ENCODE peak calls at places on chromosomes 12 and 14, in ten cellular contexts. M, Q, R, H, A, Y, Z, J, F and I are unnamed samples.

GRCh38 chr12:125187780-125188741 is 122.8 kb downstream of the AACS start:
- DNase-seq in M (no peak), Q (no peak), R (no peak), H (no peak), A (no peak), Y (no peak), Z (no peak), J (no peak), F (peak), I (no peak)

GRCh38 chr12:34346372-34347034 is 324.2 kb downstream of the ALG10 start:
- DNase-seq in M (no peak), Q (no peak), R (no peak), H (no peak), A (no peak), Y (no peak), Z (no peak), J (no peak), F (no peak), I (no peak)

GRCh38 chr14:67461341-67461985 is 27.1 kb downstream of the TMEM229B start:
- DNase-seq in M (no peak), Q (peak), R (no peak), H (peak), A (peak), Y (no peak), Z (no peak), J (no peak), F (no peak), I (no peak)

GRCh38 chr12:119259483-119259882 is 75.0 kb upstream of the CCDC60 start:
- DNase-seq in M (no peak), Q (no peak), R (peak), H (no peak), A (no peak), Y (no peak), Z (no peak), J (no peak), F (no peak), I (no peak)

GRCh38 chr12:45409966-45410365 is 194.1 kb downstream of the ANO6 start:
- DNase-seq in M (peak), Q (peak), R (no peak), H (peak), A (peak), Y (no peak), Z (no peak), J (no peak), F (no peak), I (no peak)

GRCh38 chr12:67305544-67305943 is 36.4 kb downstream of the CAND1 start:
- DNase-seq in M (no peak), Q (no peak), R (no peak), H (no peak), A (no peak), Y (no peak), Z (no peak), J (no peak), F (no peak), I (no peak)

GRCh38 chr12:54006700-54007220 is 2.0 kb upstream of the HOXC8 start:
- DNase-seq in M (no peak), Q (no peak), R (no peak), H (peak), A (no peak), Y (no peak), Z (no peak), J (no peak), F (no peak), I (no peak)

GRCh38 chr12:52004042-52004648 is 2.6 kb upstream of the TAMALIN start:
- DNase-seq in M (no peak), Q (no peak), R (peak), H (peak), A (peak), Y (no peak), Z (peak), J (no peak), F (peak), I (peak)

GRCh38 chr14:59126714-59127436 is 61.6 kb upstream of the DAAM1 start:
- DNase-seq in M (no peak), Q (peak), R (peak), H (peak), A (peak), Y (no peak), Z (peak), J (peak), F (no peak), I (peak)

GRCh38 chr12:128914908-128915563 is 61.8 kb downstream of the GLT1D1 start:
- DNase-seq in M (no peak), Q (no peak), R (peak), H (no peak), A (no peak), Y (no peak), Z (no peak), J (no peak), F (no peak), I (no peak)